ENCODE peak calls at places on chromosome 13, in nine cellular contexts. U is WTC11, V is H1, T is A549, K is SK-N-SH, W is endothelial cell of umbilical vein, R is K562, N is HCT116, S is GM12878. G is an unnamed sample.

GRCh38 chr13:70835349-70835748 is 727.1 kb upstream of the KLHL1 start:
- DNase-seq in U (no peak), V (no peak), T (no peak), K (peak; percentile 14), W (no peak), R (no peak), N (no peak), S (no peak), G (no peak)

GRCh38 chr13:42758515-42758914 is 22.9 kb upstream of the FAM216B start:
- DNase-seq in U (no peak), V (no peak), T (no peak), K (no peak), W (peak; percentile 6), R (no peak), N (no peak), S (no peak), G (no peak)

GRCh38 chr13:99357149-99357596 is 50.0 kb upstream of the GPR183 start:
- DNase-seq in U (no peak), V (no peak), T (no peak), K (no peak), W (peak; percentile 96), R (peak; percentile 36), N (no peak), S (peak; percentile 61), G (no peak)

GRCh38 chr13:27140060-27140459 is 31.6 kb downstream of the USP12 start:
- DNase-seq in U (no peak), V (no peak), T (no peak), K (no peak), W (no peak), R (no peak), N (no peak), S (no peak), G (no peak)

GRCh38 chr13:86986448-86986847 is 684.7 kb upstream of the SLITRK5 start:
- DNase-seq in U (no peak), V (no peak), T (peak; percentile 33), K (no peak), W (no peak), R (no peak), N (no peak), S (no peak), G (no peak)

GRCh38 chr13:97976551-97977375 is 23.3 kb downstream of the IPO5 start:
- DNase-seq in U (peak; percentile 18), V (no peak), T (peak; percentile 2), K (peak; percentile 75), W (no peak), R (peak; percentile 48), N (no peak), S (no peak), G (no peak)

GRCh38 chr13:35926859-35927530 is 204.2 kb downstream of the DCLK1 start:
- DNase-seq in U (no peak), V (no peak), T (no peak), K (no peak), W (no peak), R (no peak), N (no peak), S (no peak), G (no peak)

GRCh38 chr13:51364404-51365008 is 25.0 kb downstream of the SERPINE3 start:
- DNase-seq in U (no peak), V (no peak), T (no peak), K (no peak), W (peak; percentile 82), R (no peak), N (no peak), S (no peak), G (no peak)

GRCh38 chr13:30859326-30859725 is 46.7 kb upstream of the MEDAG start:
- DNase-seq in U (no peak), V (no peak), T (no peak), K (no peak), W (peak; percentile 60), R (no peak), N (no peak), S (no peak), G (no peak)

DNA sequence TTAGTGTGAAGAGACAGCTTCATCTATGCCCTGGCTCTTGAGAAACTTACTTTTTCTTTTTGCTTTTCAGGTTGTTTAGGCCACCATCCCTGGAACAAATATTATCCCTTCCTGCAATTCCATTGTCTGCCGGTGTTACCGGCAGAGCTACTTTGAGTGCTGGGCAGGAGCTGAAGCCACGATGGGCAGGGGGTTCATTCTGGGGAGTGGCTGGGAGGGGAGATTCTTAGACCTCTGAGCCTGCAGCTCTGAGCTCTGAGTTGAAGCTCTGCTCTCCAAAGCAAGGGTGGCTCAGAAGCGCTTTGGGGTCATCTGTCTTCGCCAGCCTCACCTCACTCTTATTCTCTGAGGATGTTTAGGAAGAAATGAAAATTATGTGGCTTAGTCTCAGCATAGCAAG is 1066.6 kb upstream of the SLC10A2 start:
- DNase-seq in U (no peak), V (no peak), T (no peak), K (no peak), W (no peak), R (no peak), N (no peak), S (no peak), G (no peak)
- TF ChIP-seq MAX in U (no peak), V (no peak), T (no peak), K (no peak), W (no peak), R (no peak), N (no peak), S (no peak), G (no peak)

DNA sequence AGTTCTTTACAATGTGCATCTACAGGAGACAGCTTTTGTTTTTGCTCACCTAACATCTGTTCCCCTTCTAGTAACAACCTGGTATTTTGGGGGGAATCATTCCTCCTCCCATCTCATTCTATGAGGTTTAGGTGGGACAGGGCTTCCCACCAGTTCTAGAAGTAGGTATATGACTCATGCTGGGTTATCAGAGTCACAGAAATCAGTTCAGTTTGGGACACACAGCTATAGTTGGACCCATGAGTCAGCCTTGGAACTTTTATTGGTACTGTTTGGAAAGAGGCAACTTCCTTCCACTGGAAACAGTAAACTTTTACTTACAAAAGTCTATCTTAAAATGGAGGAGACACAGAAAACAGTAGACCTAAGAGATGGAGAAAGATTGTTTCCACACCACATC is 185.5 kb downstream of the DNAJC3 start:
- DNase-seq in U (no peak), V (no peak), T (no peak), K (no peak), W (peak; percentile 13), R (no peak), N (no peak), S (no peak), G (no peak)
- TF ChIP-seq MAX in U (no peak), V (no peak), T (no peak), K (no peak), W (no peak), R (no peak), N (no peak), S (no peak), G (no peak)

GRCh38 chr13:83377486-83377885 is 504.8 kb downstream of the SLITRK1 start:
- DNase-seq in U (no peak), V (no peak), T (no peak), K (no peak), W (no peak), R (no peak), N (no peak), S (no peak), G (no peak)
- TF ChIP-seq MAX in U (no peak), V (no peak), T (no peak), K (no peak), W (no peak), R (no peak), N (no peak), S (no peak), G (no peak)

GRCh38 chr13:66425741-66426140 is 804.4 kb downstream of the PCDH9 start:
- DNase-seq in U (no peak), V (no peak), T (no peak), K (no peak), W (no peak), R (no peak), N (no peak), S (no peak), G (no peak)
- TF ChIP-seq MAX in U (no peak), V (no peak), T (no peak), K (no peak), W (no peak), R (no peak), N (no peak), S (no peak), G (no peak)

DNA sequence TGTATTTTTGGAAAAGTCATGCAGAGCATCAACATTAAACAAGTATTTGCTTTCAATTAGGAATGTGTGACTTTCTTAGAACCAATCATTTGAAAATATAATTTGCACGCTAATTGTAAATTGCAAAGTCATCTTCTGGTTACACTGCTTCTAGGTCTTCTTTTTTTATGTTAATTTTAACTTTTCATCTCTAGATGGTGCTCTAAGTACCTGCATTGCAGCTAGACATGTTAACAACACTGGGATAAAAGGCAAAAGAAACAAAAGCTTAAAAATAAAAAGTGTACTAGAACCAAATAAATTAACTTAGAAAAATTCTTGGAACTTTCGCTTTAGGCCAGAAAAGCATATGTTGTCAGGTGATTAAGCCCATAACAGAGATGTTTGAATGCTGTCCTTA is 2758.2 kb downstream of the PCDH9 start:
- DNase-seq in U (no peak), V (no peak), T (peak; percentile 59), K (peak; percentile 22), W (peak; percentile 66), R (no peak), N (peak; percentile 8), S (no peak), G (peak; percentile 25)
- TF ChIP-seq MAX in U (no peak), V (no peak), T (no peak), K (no peak), W (no peak), R (no peak), N (no peak), S (no peak), G (no peak)

GRCh38 chr13:76707360-76707759 is 178.8 kb downstream of the KCTD12 start:
- DNase-seq in U (no peak), V (no peak), T (no peak), K (no peak), W (peak; percentile 57), R (no peak), N (no peak), S (no peak), G (no peak)
- TF ChIP-seq MAX in U (no peak), V (no peak), T (no peak), K (no peak), W (no peak), R (no peak), N (no peak), S (no peak), G (no peak)

GRCh38 chr13:77898097-77898496 is 20.5 kb downstream of the EDNRB start:
- DNase-seq in U (no peak), V (no peak), T (no peak), K (no peak), W (peak; percentile 91), R (no peak), N (no peak), S (peak; percentile 66), G (no peak)
- TF ChIP-seq MAX in U (no peak), V (no peak), T (no peak), K (no peak), W (no peak), R (no peak), N (no peak), S (no peak), G (no peak)

GRCh38 chr13:47546265-47546962 is 454.7 kb downstream of the SUCLA2 start:
- DNase-seq in U (no peak), V (no peak), T (no peak), K (no peak), W (no peak), R (no peak), N (no peak), S (no peak), G (no peak)
- TF ChIP-seq MAX in U (no peak), V (no peak), T (no peak), K (no peak), W (no peak), R (no peak), N (no peak), S (no peak), G (no peak)

G was measured in NB4.